ENCODE peak calls at places on chromosomes 4 and X, in five cellular contexts. T, Y, J, B and D are unnamed samples.

GRCh38 chr4:151250706-151251105 is 26.3 kb upstream of the PRSS48 start:
- DNase-seq in T (no peak), Y (no peak), J (no peak), B (no peak), D (no peak)

GRCh38 chr4:164408831-164409230 is 345.1 kb upstream of the SMIM31 start:
- DNase-seq in T (no peak), Y (no peak), J (no peak), B (no peak), D (no peak)

GRCh38 chr4:181272427-181272826 is 970.8 kb upstream of the TENM3 start:
- DNase-seq in T (no peak), Y (no peak), J (no peak), B (no peak), D (no peak)

GRCh38 chrX:126552313-126553022 is at the start of gene DCAF12L1:
- DNase-seq in T (no peak), Y (no peak), J (no peak), B (no peak), D (no peak)

GRCh38 chr4:184515606-184516005 is 41.3 kb upstream of the IRF2 start:
- DNase-seq in T (no peak), Y (no peak), J (no peak), B (no peak), D (no peak)

GRCh38 chrX:119762718-119763117 is 4.3 kb downstream of the SOWAHD start:
- DNase-seq in T (no peak), Y (no peak), J (no peak), B (no peak), D (no peak)

GRCh38 chrX:103919336-103919682 is 43.1 kb upstream of the TMSB15B start:
- DNase-seq in T (peak; percentile 23), Y (peak; percentile 54), J (no peak), B (peak; percentile 24), D (no peak)

GRCh38 chrX:2894885-2895292 is 34.2 kb downstream of the ARSD start:
- DNase-seq in T (no peak), Y (peak; percentile 4), J (no peak), B (no peak), D (peak; percentile 38)

GRCh38 chrX:42530027-42530426 is 247.9 kb downstream of the PPP1R2C start:
- DNase-seq in T (no peak), Y (peak; percentile 1), J (no peak), B (no peak), D (peak; percentile 7)

GRCh38 chr4:8035371-8035780 is 95.7 kb upstream of the AFAP1 start:
- DNase-seq in T (no peak), Y (peak; percentile 56), J (peak; percentile 83), B (no peak), D (no peak)

GRCh38 chr4:61064636-61065035 is 135.5 kb upstream of the ADGRL3 start:
- DNase-seq in T (no peak), Y (peak; percentile 31), J (no peak), B (no peak), D (no peak)

GRCh38 chr4:48275247-48275646 is 5.6 kb upstream of the TEC start:
- DNase-seq in T (peak; percentile 33), Y (peak; percentile 60), J (no peak), B (peak; percentile 52), D (peak; percentile 54)

GRCh38 chrX:154375156-154375504 is 696 bp upstream of the FLNA start:
- DNase-seq in T (no peak), Y (no peak), J (no peak), B (no peak), D (no peak)

GRCh38 chrX:140817943-140818342 is 108.4 kb downstream of the LINC00632 start:
- DNase-seq in T (peak; percentile 14), Y (peak; percentile 52), J (no peak), B (peak; percentile 57), D (peak; percentile 17)

GRCh38 chr4:159146454-159146853 is 43.6 kb downstream of the RAPGEF2 start:
- DNase-seq in T (no peak), Y (no peak), J (no peak), B (no peak), D (no peak)

GRCh38 chr4:137082051-137082450 is 450.2 kb downstream of the PCDH18 start:
- DNase-seq in T (no peak), Y (no peak), J (no peak), B (no peak), D (no peak)